ENCODE peak calls at places on chromosomes 1 and 21, in eight cellular contexts. M, A, L, U, N, T, K and V are unnamed samples.
A peak's percentile ranks its signal among the peaks of the same experiment; 100 is the strongest.

GRCh38 chr1:224543453-224543852 is 72.7 kb upstream of the CNIH3 start:
- DNase-seq in M (no peak), A (no peak), L (no peak), U (no peak), N (no peak), T (no peak), K (no peak), V (no peak)

GRCh38 chr1:6082430-6082971 is 36.8 kb downstream of the KCNAB2 start:
- DNase-seq in M (no peak), A (peak; percentile 29), L (no peak), U (peak; percentile 50), N (peak; percentile 16), T (no peak), K (no peak), V (no peak)

GRCh38 chr1:226132731-226133503 is 53.6 kb downstream of the ACBD3 start:
- DNase-seq in M (no peak), A (no peak), L (no peak), U (no peak), N (no peak), T (no peak), K (no peak), V (no peak)

GRCh38 chr1:20237646-20238045 is 51.3 kb upstream of the PLA2G2C start:
- DNase-seq in M (no peak), A (peak; percentile 6), L (no peak), U (no peak), N (peak; percentile 6), T (no peak), K (no peak), V (no peak)

GRCh38 chr1:228935198-228935663 is 200.0 kb downstream of the RHOU start:
- DNase-seq in M (no peak), A (no peak), L (no peak), U (no peak), N (no peak), T (no peak), K (no peak), V (no peak)

GRCh38 chr1:67052741-67053534 is 1.0 kb downstream of the SLC35D1 start:
- DNase-seq in M (peak; percentile 48), A (peak; percentile 31), L (peak; percentile 33), U (peak; percentile 51), N (peak; percentile 14), T (peak; percentile 14), K (peak; percentile 71), V (no peak)

GRCh38 chr1:244027491-244027890 is 23.6 kb upstream of the ZBTB18 start:
- DNase-seq in M (no peak), A (no peak), L (no peak), U (no peak), N (no peak), T (no peak), K (no peak), V (no peak)

GRCh38 chr21:26842976-26843911 is 2.0 kb downstream of the ADAMTS1 start:
- DNase-seq in M (peak; percentile 88), A (peak; percentile 62), L (peak; percentile 87), U (peak; percentile 81), N (peak; percentile 68), T (no peak), K (peak; percentile 84), V (peak; percentile 69)

GRCh38 chr21:28588997-28589396 is 403.7 kb downstream of the LTN1 start:
- DNase-seq in M (no peak), A (no peak), L (no peak), U (no peak), N (no peak), T (no peak), K (no peak), V (no peak)

GRCh38 chr1:61083014-61083798 is 845 bp downstream of the NFIA start:
- DNase-seq in M (peak; percentile 65), A (peak; percentile 49), L (peak; percentile 24), U (peak; percentile 66), N (no peak), T (no peak), K (no peak), V (peak; percentile 23)

GRCh38 chr21:36355071-36355680 is 30.0 kb upstream of the CHAF1B start:
- DNase-seq in M (no peak), A (no peak), L (no peak), U (no peak), N (no peak), T (no peak), K (no peak), V (no peak)

GRCh38 chr1:22184892-22185612 is 42.2 kb upstream of the WNT4 start:
- DNase-seq in M (no peak), A (peak; percentile 45), L (peak; percentile 10), U (peak; percentile 11), N (no peak), T (no peak), K (no peak), V (peak; percentile 20)

GRCh38 chr1:61638296-61638695 is 86.6 kb downstream of the TM2D1 start:
- DNase-seq in M (no peak), A (no peak), L (no peak), U (no peak), N (no peak), T (no peak), K (no peak), V (no peak)

GRCh38 chr21:36388076-36388475 is 2.9 kb downstream of the CHAF1B start:
- DNase-seq in M (no peak), A (no peak), L (no peak), U (no peak), N (no peak), T (no peak), K (no peak), V (no peak)

GRCh38 chr1:167328762-167329483 is 108.2 kb downstream of the POU2F1 start:
- DNase-seq in M (no peak), A (peak; percentile 16), L (peak; percentile 44), U (peak; percentile 51), N (peak; percentile 4), T (no peak), K (no peak), V (no peak)

GRCh38 chr1:232452137-232452536 is 177.8 kb downstream of the SIPA1L2 start:
- DNase-seq in M (no peak), A (no peak), L (no peak), U (no peak), N (no peak), T (no peak), K (no peak), V (no peak)

GRCh38 chr21:45887788-45888187 is 93.8 kb upstream of the COL6A1 start:
- DNase-seq in M (no peak), A (no peak), L (no peak), U (no peak), N (no peak), T (no peak), K (no peak), V (no peak)

GRCh38 chr1:48471103-48471502 is 901 bp downstream of the SPATA6 start:
- DNase-seq in M (no peak), A (peak; percentile 4), L (no peak), U (no peak), N (no peak), T (no peak), K (no peak), V (no peak)

GRCh38 chr1:45009956-45010854 is 919 bp downstream of the HECTD3 start:
- DNase-seq in M (no peak), A (no peak), L (peak; percentile 82), U (no peak), N (no peak), T (peak; percentile 19), K (peak; percentile 67), V (peak; percentile 29)

GRCh38 chr1:156356262-156356874 is 12.6 kb upstream of the RHBG start:
- DNase-seq in M (no peak), A (no peak), L (no peak), U (no peak), N (no peak), T (no peak), K (no peak), V (no peak)

GRCh38 chr1:218557731-218558130 is 212.6 kb downstream of the TGFB2 start:
- DNase-seq in M (peak; percentile 45), A (no peak), L (no peak), U (no peak), N (no peak), T (no peak), K (no peak), V (no peak)

GRCh38 chr1:8211620-8212442 is 106.1 kb upstream of the SLC45A1 start:
- DNase-seq in M (no peak), A (no peak), L (peak; percentile 26), U (no peak), N (no peak), T (peak; percentile 57), K (no peak), V (no peak)

GRCh38 chr1:27517907-27518718 is 28.1 kb upstream of the WASF2 start:
- DNase-seq in M (no peak), A (no peak), L (peak; percentile 90), U (no peak), N (no peak), T (no peak), K (no peak), V (no peak)

DNA sequence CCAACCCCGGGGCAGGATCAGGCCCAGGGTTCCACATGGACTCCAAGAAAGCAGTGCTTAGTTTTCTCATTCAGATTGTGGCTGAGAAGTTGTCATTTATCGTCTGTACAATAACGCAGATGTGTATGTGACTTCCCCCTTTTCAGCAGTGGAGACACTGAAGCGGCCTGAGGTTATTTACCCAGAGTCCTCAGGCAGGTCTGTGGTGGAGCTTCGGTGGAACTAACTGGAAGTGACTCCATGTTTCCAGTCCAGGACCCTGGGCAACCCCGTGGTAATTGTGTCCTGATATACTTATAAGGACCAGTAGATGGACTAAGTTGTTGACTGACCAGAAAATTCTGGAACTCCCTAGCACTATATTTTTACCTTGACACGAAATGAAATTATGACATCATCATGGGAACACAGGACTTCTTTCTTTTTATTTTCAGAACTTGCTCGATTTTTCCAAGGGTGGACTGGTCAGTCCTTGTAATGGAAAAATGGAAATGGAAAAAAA is 1.0 kb upstream of the IER5 start:
- DNase-seq in M (no peak), A (no peak), L (no peak), U (no peak), N (no peak), T (no peak), K (no peak), V (no peak)
- TF ChIP-seq CTCF in M (no peak), A (no peak), L (no peak), U (no peak), N (no peak), T (no peak), K (no peak), V (no peak)

DNA sequence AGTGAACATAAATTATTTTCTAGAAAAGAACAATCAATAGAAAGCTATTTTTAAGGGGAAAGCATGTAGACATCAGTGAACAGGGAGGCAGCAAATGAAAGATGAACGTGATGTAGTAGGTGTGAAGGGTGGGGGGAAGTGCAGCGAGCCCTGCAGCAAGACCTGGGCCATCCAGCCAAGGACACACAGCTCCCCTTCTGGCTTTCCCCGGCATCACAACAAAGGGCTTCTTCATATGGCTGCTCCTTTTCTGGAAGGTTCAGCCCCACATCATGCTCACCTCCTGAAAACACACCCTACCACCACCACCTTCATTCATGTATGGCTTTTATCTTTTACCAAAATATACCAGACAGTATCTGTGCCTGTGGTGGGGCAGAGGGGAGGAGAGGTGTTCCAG is 109.1 kb upstream of the ETS2 start:
- DNase-seq in M (no peak), A (no peak), L (no peak), U (no peak), N (no peak), T (no peak), K (no peak), V (no peak)
- TF ChIP-seq CTCF in M (no peak), A (no peak), L (no peak), U (no peak), N (no peak), T (no peak), K (no peak), V (peak; percentile 6)

GRCh38 chr1:203290261-203291089 is 14.8 kb upstream of the BTG2 start:
- DNase-seq in M (peak; percentile 95), A (peak; percentile 63), L (peak; percentile 99), U (peak; percentile 94), N (peak; percentile 72), T (no peak), K (peak; percentile 88), V (peak; percentile 87)
- TF ChIP-seq CTCF in M (no peak), A (no peak), L (no peak), U (no peak), N (no peak), T (no peak), K (no peak), V (no peak)

GRCh38 chr1:74971982-74972381 is 162.2 kb upstream of the LHX8 start:
- DNase-seq in M (no peak), A (no peak), L (no peak), U (no peak), N (no peak), T (no peak), K (no peak), V (no peak)
- TF ChIP-seq CTCF in M (no peak), A (no peak), L (no peak), U (no peak), N (no peak), T (no peak), K (no peak), V (no peak)